ENCODE peak calls at places on chromosomes 16 and 17, in four cellular contexts. Z is NCI-H226, G is NCI-H1105 treated with DMSO at 0.1 percent for 48 hours, O is NCI-H446 treated with DMSO at 0.1 percent for 48 hours. T is an unnamed sample.

GRCh38 chr16:633336-634050 is 2.6 kb downstream of the METTL26 start:
- DNase-seq in Z (no peak), G (no peak), O (no peak), T (no peak)

GRCh38 chr16:75965504-75966374 is 239.4 kb upstream of the CPHXL start:
- DNase-seq in Z (no peak), G (no peak), O (no peak), T (no peak)

GRCh38 chr17:10702574-10702973 is 5.2 kb downstream of the ADPRM start:
- DNase-seq in Z (peak; percentile 1), G (no peak), O (no peak), T (no peak)

GRCh38 chr16:1773703-1774455 is 945 bp upstream of the MRPS34 start:
- DNase-seq in Z (no peak), G (no peak), O (no peak), T (peak; percentile 29)

GRCh38 chr17:680554-680953 is 34.1 kb downstream of the VPS53 start:
- DNase-seq in Z (no peak), G (no peak), O (no peak), T (no peak)

GRCh38 chr17:27494192-27495091 is 38.2 kb downstream of the KSR1 start:
- DNase-seq in Z (peak; percentile 39), G (peak; percentile 7), O (no peak), T (no peak)

GRCh38 chr16:87324411-87325275 is 7.5 kb upstream of the C16orf95 start:
- DNase-seq in Z (no peak), G (peak; percentile 12), O (no peak), T (peak; percentile 54)

GRCh38 chr17:64106918-64107317 is 23.0 kb downstream of the ERN1 start:
- DNase-seq in Z (no peak), G (no peak), O (no peak), T (no peak)

GRCh38 chr17:34413443-34414076 is 50.5 kb upstream of the CCL1 start:
- DNase-seq in Z (no peak), G (no peak), O (no peak), T (no peak)

GRCh38 chr16:2905988-2906387 is 5.7 kb upstream of the FLYWCH1 start:
- DNase-seq in Z (no peak), G (no peak), O (no peak), T (no peak)

GRCh38 chr17:77404812-77405581 is 264.2 kb downstream of the SEC14L1 start:
- DNase-seq in Z (peak; percentile 30), G (no peak), O (no peak), T (peak; percentile 90)

GRCh38 chr17:77146882-77147281 is 6.1 kb downstream of the SEC14L1 start:
- DNase-seq in Z (no peak), G (no peak), O (no peak), T (no peak)

GRCh38 chr16:14097182-14097951 is 26.2 kb downstream of the MRTFB start:
- DNase-seq in Z (no peak), G (peak; percentile 97), O (no peak), T (no peak)

GRCh38 chr17:58991718-58992331 is 114.9 kb downstream of the TRIM37 start:
- DNase-seq in Z (no peak), G (no peak), O (no peak), T (no peak)

GRCh38 chr16:81752225-81752875 is 26.7 kb upstream of the PLCG2 start:
- DNase-seq in Z (no peak), G (no peak), O (no peak), T (no peak)

GRCh38 chr16:35186045-35186759 is 1726.8 kb downstream of the TP53TG3F start:
- DNase-seq in Z (no peak), G (no peak), O (no peak), T (no peak)

GRCh38 chr17:50263293-50264262 is 10.7 kb upstream of the TMEM92 start:
- DNase-seq in Z (no peak), G (no peak), O (no peak), T (no peak)

GRCh38 chr16:25626172-25626571 is 65.6 kb upstream of the HS3ST4 start:
- DNase-seq in Z (no peak), G (no peak), O (no peak), T (no peak)

GRCh38 chr17:33520404-33521032 is 227.4 kb upstream of the ASIC2 start:
- DNase-seq in Z (no peak), G (peak; percentile 33), O (no peak), T (peak; percentile 51)

GRCh38 chr16:54303613-54304012 is 17.0 kb upstream of the IRX3 start:
- DNase-seq in Z (no peak), G (no peak), O (no peak), T (no peak)

T was measured in activated CD4-positive, alpha-beta T cell treated with anti-CD3 and anti-CD28 coated beads, Interleukin-2, amount 10 ng/mL, durations not matched to agents 7 days and 5 days.